ENCODE peak calls at places on chromosomes 4 and X, in nine cellular contexts. B is Karpas-422, S is ELR, Q is foreskin melanocyte, K is bronchial epithelial cell, G is OCI-LY7, E is fibroblast of pulmonary artery, N is Right ventricle myocardium superior, R is activated B cell treated with CpG ODN at 0.5 μM for 24 hours. O is an unnamed sample.

GRCh38 chr4:164807611-164808010 is 53.7 kb downstream of the SMIM31 start:
- DNase-seq in E (no peak), N (no peak), Q (no peak), K (no peak), G (no peak), R (no peak), B (no peak), S (no peak), O (peak; percentile 74)

GRCh38 chr4:153643406-153644016 is 40.6 kb upstream of the TLR2 start:
- DNase-seq in N (no peak), G (peak; percentile 92), S (peak; percentile 77), Q (peak; percentile 60), R (no peak), E (peak; percentile 54), B (peak; percentile 95), K (peak; percentile 71), O (peak; percentile 81)

GRCh38 chr4:185792384-185793146 is 19.4 kb downstream of the SORBS2 start:
- DNase-seq in E (peak; percentile 92), B (no peak), N (no peak), Q (peak; percentile 99), S (peak; percentile 92), G (no peak), R (no peak), K (peak; percentile 87), O (no peak)

GRCh38 chrX:132750312-132751042 is 208.0 kb downstream of the HS6ST2 start:
- DNase-seq in N (no peak), G (no peak), S (no peak), E (peak; percentile 3), K (no peak), Q (no peak), B (no peak), R (no peak), O (no peak)

GRCh38 chr4:57051100-57051499 is 59.1 kb downstream of the IGFBP7 start:
- DNase-seq in R (no peak), B (no peak), E (no peak), Q (no peak), K (no peak), S (no peak), N (no peak), G (no peak), O (no peak)

GRCh38 chr4:149997881-149998421 is 80.3 kb upstream of the DCLK2 start:
- DNase-seq in R (no peak), N (no peak), S (peak; percentile 47), Q (peak; percentile 53), G (no peak), B (no peak), E (no peak), K (peak; percentile 84), O (peak; percentile 77)

GRCh38 chr4:67721770-67722597 is 21.0 kb upstream of the UBA6 start:
- DNase-seq in E (peak; percentile 35), Q (no peak), S (peak; percentile 82), B (no peak), R (no peak), K (peak; percentile 96), G (no peak), N (no peak), O (peak; percentile 33)

GRCh38 chrX:150517303-150517896 is 51.0 kb upstream of the MTM1 start:
- DNase-seq in Q (no peak), G (no peak), S (peak; percentile 24), B (no peak), N (no peak), K (peak; percentile 46), E (peak; percentile 30), R (no peak), O (no peak)

GRCh38 chr4:85515701-85516100 is 40.8 kb downstream of the ARHGAP24 start:
- DNase-seq in N (no peak), K (no peak), B (no peak), E (no peak), G (no peak), R (no peak), Q (no peak), S (no peak), O (peak; percentile 7)

GRCh38 chr4:55255171-55255570 is 90.9 kb upstream of the SRD5A3 start:
- DNase-seq in Q (no peak), N (no peak), G (no peak), K (no peak), R (no peak), S (peak; percentile 6), B (no peak), E (peak; percentile 55), O (no peak)

GRCh38 chr4:182488886-182489285 is 245.7 kb downstream of the TENM3 start:
- DNase-seq in K (no peak), R (no peak), B (no peak), N (no peak), Q (no peak), E (no peak), G (no peak), S (no peak), O (no peak)

GRCh38 chr4:26323807-26324206 is 3.0 kb downstream of the RBPJ start:
- DNase-seq in G (no peak), K (no peak), S (no peak), E (peak; percentile 74), R (no peak), Q (no peak), B (no peak), N (no peak), O (no peak)

GRCh38 chrX:45711231-45711630 is 510.6 kb upstream of the DIPK2B start:
- DNase-seq in G (no peak), Q (no peak), S (peak; percentile 79), N (no peak), E (no peak), R (no peak), B (no peak), K (peak; percentile 12), O (no peak)

GRCh38 chrX:143536176-143536575 is 18.9 kb upstream of the SPANXN3 start:
- DNase-seq in K (no peak), E (no peak), R (no peak), N (no peak), G (no peak), B (no peak), S (no peak), Q (no peak), O (peak; percentile 6)

GRCh38 chrX:109890910-109891502 is 111.9 kb upstream of the TMEM164 start:
- DNase-seq in B (peak; percentile 85), R (no peak), Q (peak; percentile 18), N (peak; percentile 58), E (peak; percentile 70), G (peak; percentile 57), K (peak; percentile 37), S (peak; percentile 69), O (peak; percentile 74)

GRCh38 chr4:98446499-98447375 is 185.6 kb downstream of the RAP1GDS1 start:
- DNase-seq in S (no peak), N (no peak), E (peak; percentile 57), G (peak; percentile 65), K (peak; percentile 96), B (no peak), R (no peak), Q (no peak), O (no peak)

GRCh38 chrX:56793112-56793430 is 64.0 kb downstream of the NBDY start:
- DNase-seq in B (no peak), K (no peak), R (no peak), N (no peak), Q (no peak), S (no peak), E (no peak), G (no peak), O (no peak)

GRCh38 chr4:113407409-113407808 is 354.1 kb downstream of the CAMK2D start:
- DNase-seq in G (peak; percentile 11), K (no peak), S (no peak), R (no peak), N (no peak), B (no peak), Q (no peak), E (no peak), O (peak; percentile 77)

GRCh38 chr4:147984065-147984777 is 252.3 kb downstream of the ARHGAP10 start:
- DNase-seq in R (no peak), E (peak; percentile 75), B (peak; percentile 91), K (peak; percentile 29), S (peak; percentile 56), Q (peak; percentile 12), N (no peak), G (peak; percentile 45), O (peak; percentile 65)

GRCh38 chr4:142435599-142436235 is 410.4 kb downstream of the INPP4B start:
- DNase-seq in S (no peak), N (no peak), E (no peak), G (no peak), K (no peak), R (no peak), Q (no peak), B (no peak), O (peak; percentile 71)

GRCh38 chrX:69072486-69073006 is 92.7 kb downstream of the PJA1 start:
- DNase-seq in E (no peak), Q (no peak), K (no peak), N (no peak), R (no peak), G (no peak), S (no peak), B (no peak), O (no peak)